ENCODE peak calls at places on chromosomes 1 and 21, in five cellular contexts. O is BE2C, X is OCI-LY7, W is tibial nerve, L is neural progenitor cell. J is an unnamed sample.

GRCh38 chr21:45835301-45836267 is 146.0 kb upstream of the COL6A1 start:
- DNase-seq in O (peak; percentile 64), X (no peak), W (no peak), L (no peak), J (no peak)

GRCh38 chr1:8004803-8005573 is 21.1 kb downstream of the ERRFI1 start:
- DNase-seq in O (peak; percentile 69), X (no peak), W (peak; percentile 94), L (no peak), J (peak; percentile 59)

GRCh38 chr1:65059930-65060538 is 88.0 kb upstream of the AK4 start:
- DNase-seq in O (no peak), X (peak; percentile 31), W (no peak), L (peak; percentile 7), J (no peak)

GRCh38 chr1:100036718-100037664 is 67.2 kb downstream of the SLC35A3 start:
- DNase-seq in O (no peak), X (peak; percentile 22), W (no peak), L (peak; percentile 16), J (no peak)

GRCh38 chr21:42781150-42781980 is 98.0 kb downstream of the WDR4 start:
- DNase-seq in O (peak; percentile 80), X (no peak), W (peak; percentile 20), L (peak; percentile 49), J (peak; percentile 72)

GRCh38 chr1:53148123-53148522 is 5.7 kb upstream of the SLC1A7 start:
- DNase-seq in O (no peak), X (no peak), W (no peak), L (no peak), J (no peak)

GRCh38 chr1:154497026-154497806 is 4.8 kb upstream of the TDRD10 start:
- DNase-seq in O (no peak), X (peak; percentile 68), W (peak; percentile 15), L (no peak), J (peak; percentile 50)

GRCh38 chr1:19698181-19698580 is 33.5 kb downstream of the HTR6 start:
- DNase-seq in O (no peak), X (peak; percentile 58), W (no peak), L (no peak), J (no peak)

GRCh38 chr1:91400133-91400725 is 4.4 kb downstream of the HFM1 start:
- DNase-seq in O (no peak), X (no peak), W (no peak), L (peak; percentile 10), J (no peak)

GRCh38 chr1:42209516-42210370 is 45.2 kb upstream of the GUCA2A start:
- DNase-seq in O (peak; percentile 55), X (no peak), W (no peak), L (no peak), J (no peak)

GRCh38 chr21:41167348-41168342 is at the start of gene BACE2:
- DNase-seq in O (no peak), X (no peak), W (peak; percentile 71), L (peak; percentile 81), J (peak; percentile 81)

GRCh38 chr1:117802546-117803257 is 126.7 kb downstream of the GDAP2 start:
- DNase-seq in O (no peak), X (no peak), W (no peak), L (no peak), J (no peak)

GRCh38 chr1:194045416-194045815 is 859.0 kb upstream of the B3GALT2 start:
- DNase-seq in O (no peak), X (no peak), W (no peak), L (no peak), J (no peak)

GRCh38 chr1:21749109-21749508 is 33.8 kb downstream of the USP48 start:
- DNase-seq in O (peak; percentile 11), X (no peak), W (no peak), L (no peak), J (no peak)

GRCh38 chr1:116259665-116260064 is 113.4 kb upstream of the ATP1A1 start:
- DNase-seq in O (no peak), X (peak; percentile 41), W (no peak), L (no peak), J (no peak)

GRCh38 chr1:51048670-51049069 is 53.4 kb upstream of the C1orf185 start:
- DNase-seq in O (no peak), X (no peak), W (no peak), L (no peak), J (no peak)

GRCh38 chr1:46614604-46614984 is 2.0 kb downstream of the MOB3C start:
- DNase-seq in O (no peak), X (no peak), W (no peak), L (no peak), J (no peak)

GRCh38 chr1:237428809-237429208 is 386.8 kb downstream of the RYR2 start:
- DNase-seq in O (no peak), X (no peak), W (no peak), L (no peak), J (no peak)
- H3K4me3 ChIP-seq in O (no peak overlapping the region), X (no peak overlapping the region), W (no peak overlapping the region), L (no peak overlapping the region), J (no peak overlapping the region)

DNA sequence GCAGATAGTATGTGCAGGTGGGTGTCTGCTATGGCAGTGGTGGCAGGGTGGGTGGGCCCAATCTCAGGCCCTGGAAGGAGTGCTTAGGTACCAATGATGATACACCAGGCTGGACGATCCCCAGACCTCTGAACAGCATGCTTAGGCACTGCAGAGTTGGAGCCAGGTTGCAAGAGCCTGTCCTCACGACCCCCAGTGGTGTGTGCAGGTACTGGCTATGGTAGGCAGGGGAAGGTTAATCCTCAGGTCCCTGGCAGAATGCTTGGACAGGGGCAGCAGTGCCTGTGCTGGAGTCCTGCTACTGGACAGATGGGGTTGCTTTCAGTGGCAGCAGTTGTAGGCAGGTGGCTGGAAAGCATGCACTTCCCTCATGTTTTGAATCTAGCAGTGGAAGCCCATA is 100.5 kb upstream of the NEK7 start:
- DNase-seq in O (peak; percentile 57), X (peak; percentile 14), W (no peak), L (peak; percentile 50), J (no peak)
- TF ChIP-seq CTCF in O (peak; percentile 64), X (peak; percentile 61), W (no peak), L (peak; percentile 46), J (no peak)

GRCh38 chr1:234998174-234998741 is 130.4 kb downstream of the TOMM20 start:
- DNase-seq in O (peak; percentile 45), X (no peak), W (no peak), L (no peak), J (peak; percentile 31)

GRCh38 chr1:234996245-234996757 is 132.3 kb downstream of the TOMM20 start:
- DNase-seq in O (no peak), X (no peak), W (no peak), L (no peak), J (no peak)

GRCh38 chr1:234999513-234999940 is 129.1 kb downstream of the TOMM20 start:
- DNase-seq in O (no peak), X (no peak), W (no peak), L (no peak), J (no peak)

GRCh38 chr1:234994411-234995295 is 134.0 kb downstream of the TOMM20 start:
- DNase-seq in O (no peak), X (no peak), W (no peak), L (no peak), J (no peak)

GRCh38 chr1:234997201-234998173 is 131.2 kb downstream of the TOMM20 start:
- DNase-seq in O (peak; percentile 88), X (no peak), W (peak; percentile 98), L (no peak), J (peak; percentile 100)
- H3K4me1 ChIP-seq in O (peaks cover 15% of the 10 kb centered on the region), X (peaks cover 23% of the 10 kb centered on the region), W (peaks cover 5% of the 10 kb centered on the region), L (no peaks in the 10 kb centered on the region), J (peaks cover 32% of the 10 kb centered on the region)

GRCh38 chr1:3714814-3715213 is 37.4 kb upstream of the CCDC27 start:
- DNase-seq in O (no peak), X (no peak), W (no peak), L (no peak), J (no peak)

GRCh38 chr1:3718764-3719163 is 33.5 kb upstream of the CCDC27 start:
- DNase-seq in O (no peak), X (peak; percentile 73), W (no peak), L (no peak), J (no peak)

GRCh38 chr1:3716351-3716750 is 35.9 kb upstream of the CCDC27 start:
- DNase-seq in O (peak; percentile 40), X (no peak), W (no peak), L (no peak), J (no peak)

GRCh38 chr1:3717715-3718601 is 34.3 kb upstream of the CCDC27 start:
- DNase-seq in O (no peak), X (peak; percentile 25), W (no peak), L (peak; percentile 88), J (no peak)

DNA sequence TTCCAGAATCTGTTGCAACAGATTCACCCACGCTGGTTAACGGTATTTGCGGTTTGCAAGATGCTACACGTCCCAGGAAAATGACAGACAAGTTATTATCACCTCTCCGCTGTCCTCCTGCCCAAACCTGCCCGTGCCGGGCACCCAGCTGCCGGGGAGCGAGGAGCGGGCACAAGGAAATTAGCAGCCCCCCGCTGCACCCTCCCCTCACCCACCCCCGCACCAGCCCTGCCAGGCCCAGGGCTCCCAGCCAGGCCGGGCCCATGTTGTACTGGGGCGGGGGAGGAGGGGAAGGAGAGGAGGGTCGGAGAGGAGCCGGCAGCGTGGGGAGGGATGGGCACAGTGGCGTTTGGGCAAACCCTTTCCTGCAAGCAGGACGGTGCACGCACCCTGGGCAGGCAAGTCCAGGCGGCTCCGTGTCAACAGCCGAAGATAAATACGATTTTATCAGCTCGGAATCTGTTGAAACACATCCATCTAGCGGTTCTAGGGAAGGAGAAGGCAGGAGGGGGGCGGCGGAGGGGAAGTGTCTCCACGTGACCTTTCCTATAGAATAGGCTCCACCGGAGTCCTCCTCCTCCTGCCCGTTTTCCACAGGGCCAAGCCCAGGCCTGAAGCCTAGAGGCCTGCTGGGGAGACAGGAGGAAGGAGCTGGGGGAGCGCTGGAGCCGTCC is 35.1 kb upstream of the CCDC27 start:
- DNase-seq in O (peak; percentile 28), X (no peak), W (no peak), L (no peak), J (no peak)
- H3K4me3 ChIP-seq in O (no peak overlapping the region), X (no peak overlapping the region), W (no peak overlapping the region), L (no peak overlapping the region), J (no peak overlapping the region)

J was measured in thyroid gland.